ENCODE peak calls at places on chromosomes 1 and 21, in eight cellular contexts. One of them, this sample, is unnamed.
A peak's percentile ranks its signal among the peaks of the same experiment; 100 is the strongest.

GRCh38 chr1:35220976-35221375 is 28.0 kb upstream of the SFPQ start:
- DNase-seq in lower leg skin: no peak
- DNase-seq in HCT116: peak; percentile 48
- DNase-seq in T follicular helper cell: no peak
- DNase-seq in NCI-H1417: peak; percentile 4
- DNase-seq in neural crest cell: peak; percentile 14
- DNase-seq in GM13977: peak; percentile 58
- DNase-seq in cardiac fibroblast: peak; percentile 27
- DNase-seq in this sample: no peak

GRCh38 chr21:42681296-42682206 is 28.1 kb downstream of the PDE9A start:
- DNase-seq in lower leg skin: no peak
- DNase-seq in cardiac fibroblast: no peak
- DNase-seq in NCI-H1417: peak; percentile 15
- DNase-seq in T follicular helper cell: no peak
- DNase-seq in HCT116: no peak
- DNase-seq in GM13977: no peak
- DNase-seq in neural crest cell: no peak
- DNase-seq in this sample: no peak

GRCh38 chr1:160834945-160835565 is 27.6 kb downstream of the CD244 start:
- DNase-seq in lower leg skin: no peak
- DNase-seq in cardiac fibroblast: peak; percentile 54
- DNase-seq in GM13977: peak; percentile 25
- DNase-seq in NCI-H1417: peak; percentile 36
- DNase-seq in T follicular helper cell: peak; percentile 30
- DNase-seq in HCT116: peak; percentile 22
- DNase-seq in neural crest cell: peak; percentile 42
- DNase-seq in this sample: peak; percentile 48

GRCh38 chr1:81590171-81590570 is 210.6 kb upstream of the ADGRL2 start:
- DNase-seq in lower leg skin: no peak
- DNase-seq in neural crest cell: no peak
- DNase-seq in T follicular helper cell: no peak
- DNase-seq in cardiac fibroblast: peak; percentile 18
- DNase-seq in NCI-H1417: no peak
- DNase-seq in HCT116: no peak
- DNase-seq in GM13977: no peak
- DNase-seq in this sample: no peak

GRCh38 chr21:16514316-16514715 is 784.5 kb downstream of the USP25 start:
- DNase-seq in lower leg skin: no peak
- DNase-seq in GM13977: no peak
- DNase-seq in HCT116: no peak
- DNase-seq in NCI-H1417: no peak
- DNase-seq in neural crest cell: no peak
- DNase-seq in cardiac fibroblast: no peak
- DNase-seq in T follicular helper cell: no peak
- DNase-seq in this sample: no peak

GRCh38 chr1:7808253-7808844 is 24.3 kb downstream of the PER3 start:
- DNase-seq in cardiac fibroblast: peak; percentile 76
- DNase-seq in GM13977: peak; percentile 40
- DNase-seq in NCI-H1417: peak; percentile 19
- DNase-seq in HCT116: peak; percentile 37
- DNase-seq in lower leg skin: no peak
- DNase-seq in T follicular helper cell: no peak
- DNase-seq in neural crest cell: no peak
- DNase-seq in this sample: peak; percentile 9

GRCh38 chr21:42737969-42738590 is 84.7 kb downstream of the PDE9A start:
- DNase-seq in lower leg skin: no peak
- DNase-seq in HCT116: no peak
- DNase-seq in cardiac fibroblast: peak; percentile 39
- DNase-seq in neural crest cell: no peak
- DNase-seq in NCI-H1417: no peak
- DNase-seq in T follicular helper cell: no peak
- DNase-seq in GM13977: no peak
- DNase-seq in this sample: no peak

GRCh38 chr1:155006601-155007101 is 4.0 kb downstream of the ZBTB7B start:
- DNase-seq in T follicular helper cell: no peak
- DNase-seq in NCI-H1417: peak; percentile 26
- DNase-seq in cardiac fibroblast: peak; percentile 51
- DNase-seq in lower leg skin: peak; percentile 85
- DNase-seq in neural crest cell: no peak
- DNase-seq in GM13977: no peak
- DNase-seq in HCT116: no peak
- DNase-seq in this sample: no peak

GRCh38 chr21:15966216-15966615 is 236.4 kb downstream of the USP25 start:
- DNase-seq in neural crest cell: no peak
- DNase-seq in lower leg skin: no peak
- DNase-seq in GM13977: no peak
- DNase-seq in T follicular helper cell: no peak
- DNase-seq in NCI-H1417: no peak
- DNase-seq in HCT116: no peak
- DNase-seq in cardiac fibroblast: no peak
- DNase-seq in this sample: no peak

GRCh38 chr1:107804134-107804533 is 160.8 kb downstream of the VAV3 start:
- DNase-seq in cardiac fibroblast: no peak
- DNase-seq in GM13977: no peak
- DNase-seq in NCI-H1417: no peak
- DNase-seq in T follicular helper cell: no peak
- DNase-seq in neural crest cell: no peak
- DNase-seq in HCT116: no peak
- DNase-seq in lower leg skin: no peak
- DNase-seq in this sample: no peak

GRCh38 chr1:50968884-50969610 is 998 bp upstream of the CDKN2C start:
- DNase-seq in T follicular helper cell: no peak
- DNase-seq in HCT116: no peak
- DNase-seq in neural crest cell: peak; percentile 33
- DNase-seq in cardiac fibroblast: peak; percentile 34
- DNase-seq in NCI-H1417: no peak
- DNase-seq in lower leg skin: peak; percentile 90
- DNase-seq in GM13977: peak; percentile 67
- DNase-seq in this sample: no peak

GRCh38 chr1:156898151-156898550 is 4.6 kb downstream of the PEAR1 start:
- DNase-seq in HCT116: no peak
- DNase-seq in GM13977: no peak
- DNase-seq in cardiac fibroblast: peak; percentile 88
- DNase-seq in NCI-H1417: no peak
- DNase-seq in neural crest cell: no peak
- DNase-seq in T follicular helper cell: no peak
- DNase-seq in lower leg skin: no peak
- DNase-seq in this sample: no peak

GRCh38 chr1:2989185-2989584 is 32.1 kb upstream of the ACTRT2 start:
- DNase-seq in NCI-H1417: no peak
- DNase-seq in T follicular helper cell: no peak
- DNase-seq in HCT116: no peak
- DNase-seq in GM13977: no peak
- DNase-seq in neural crest cell: no peak
- DNase-seq in cardiac fibroblast: no peak
- DNase-seq in lower leg skin: peak; percentile 17
- DNase-seq in this sample: no peak

GRCh38 chr1:31064685-31065309 is 720 bp downstream of the PUM1 start:
- DNase-seq in NCI-H1417: peak; percentile 84
- DNase-seq in neural crest cell: peak; percentile 36
- DNase-seq in lower leg skin: no peak
- DNase-seq in cardiac fibroblast: peak; percentile 29
- DNase-seq in HCT116: no peak
- DNase-seq in T follicular helper cell: peak; percentile 2
- DNase-seq in GM13977: peak; percentile 38
- DNase-seq in this sample: no peak

GRCh38 chr21:37804001-37804400 is 112.3 kb downstream of the KCNJ6 start:
- DNase-seq in neural crest cell: no peak
- DNase-seq in NCI-H1417: no peak
- DNase-seq in GM13977: no peak
- DNase-seq in lower leg skin: no peak
- DNase-seq in T follicular helper cell: no peak
- DNase-seq in HCT116: no peak
- DNase-seq in cardiac fibroblast: no peak
- DNase-seq in this sample: no peak

GRCh38 chr21:37219766-37220432 is 47.2 kb downstream of the VPS26C start:
- DNase-seq in HCT116: no peak
- DNase-seq in T follicular helper cell: peak; percentile 3
- DNase-seq in lower leg skin: peak; percentile 49
- DNase-seq in cardiac fibroblast: no peak
- DNase-seq in neural crest cell: no peak
- DNase-seq in NCI-H1417: peak; percentile 88
- DNase-seq in GM13977: no peak
- DNase-seq in this sample: no peak

GRCh38 chr1:225428066-225428878 is 434 bp upstream of the LBR start:
- DNase-seq in NCI-H1417: peak; percentile 97
- DNase-seq in cardiac fibroblast: peak; percentile 92
- DNase-seq in GM13977: peak; percentile 97
- DNase-seq in HCT116: peak; percentile 66
- DNase-seq in lower leg skin: peak; percentile 98
- DNase-seq in T follicular helper cell: peak; percentile 86
- DNase-seq in neural crest cell: peak; percentile 85
- DNase-seq in this sample: peak; percentile 95

GRCh38 chr1:222817529-222817928 is 2.7 kb downstream of the DISP1 start:
- DNase-seq in neural crest cell: no peak
- DNase-seq in T follicular helper cell: no peak
- DNase-seq in lower leg skin: no peak
- DNase-seq in NCI-H1417: peak; percentile 8
- DNase-seq in GM13977: peak; percentile 42
- DNase-seq in HCT116: peak; percentile 88
- DNase-seq in cardiac fibroblast: peak; percentile 71
- DNase-seq in this sample: peak; percentile 52

GRCh38 chr1:28111157-28111556 is 22.7 kb upstream of the EYA3 start:
- DNase-seq in NCI-H1417: no peak
- DNase-seq in GM13977: peak; percentile 18
- DNase-seq in HCT116: no peak
- DNase-seq in lower leg skin: no peak
- DNase-seq in neural crest cell: no peak
- DNase-seq in T follicular helper cell: no peak
- DNase-seq in cardiac fibroblast: no peak
- DNase-seq in this sample: no peak

GRCh38 chr1:19465123-19465522 is 20.2 kb downstream of the CAPZB start:
- DNase-seq in GM13977: no peak
- DNase-seq in HCT116: no peak
- DNase-seq in lower leg skin: no peak
- DNase-seq in T follicular helper cell: no peak
- DNase-seq in neural crest cell: no peak
- DNase-seq in NCI-H1417: no peak
- DNase-seq in cardiac fibroblast: peak; percentile 76
- DNase-seq in this sample: no peak

GRCh38 chr1:193703655-193704054 is 517.2 kb upstream of the B3GALT2 start:
- DNase-seq in T follicular helper cell: no peak
- DNase-seq in NCI-H1417: no peak
- DNase-seq in neural crest cell: no peak
- DNase-seq in lower leg skin: no peak
- DNase-seq in HCT116: no peak
- DNase-seq in cardiac fibroblast: peak; percentile 68
- DNase-seq in GM13977: no peak
- DNase-seq in this sample: no peak

GRCh38 chr1:60130703-60131102 is 57.1 kb upstream of the C1orf87 start:
- DNase-seq in HCT116: no peak
- DNase-seq in T follicular helper cell: no peak
- DNase-seq in NCI-H1417: no peak
- DNase-seq in lower leg skin: no peak
- DNase-seq in GM13977: no peak
- DNase-seq in neural crest cell: no peak
- DNase-seq in cardiac fibroblast: peak; percentile 7
- DNase-seq in this sample: no peak

GRCh38 chr1:161934278-161934608 is 89.4 kb downstream of the OLFML2B start:
- DNase-seq in NCI-H1417: no peak
- DNase-seq in T follicular helper cell: no peak
- DNase-seq in GM13977: no peak
- DNase-seq in lower leg skin: no peak
- DNase-seq in cardiac fibroblast: peak; percentile 11
- DNase-seq in neural crest cell: no peak
- DNase-seq in HCT116: no peak
- DNase-seq in this sample: no peak

GRCh38 chr1:13812456-13813397 is 112.7 kb downstream of the PRDM2 start:
- DNase-seq in HCT116: peak; percentile 13
- DNase-seq in NCI-H1417: no peak
- DNase-seq in cardiac fibroblast: no peak
- DNase-seq in lower leg skin: no peak
- DNase-seq in T follicular helper cell: no peak
- DNase-seq in GM13977: no peak
- DNase-seq in neural crest cell: no peak
- DNase-seq in this sample: no peak

GRCh38 chr21:44959376-44960091 is 19.7 kb downstream of the SLX9 start:
- DNase-seq in NCI-H1417: no peak
- DNase-seq in T follicular helper cell: no peak
- DNase-seq in HCT116: no peak
- DNase-seq in GM13977: no peak
- DNase-seq in cardiac fibroblast: no peak
- DNase-seq in neural crest cell: no peak
- DNase-seq in lower leg skin: no peak
- DNase-seq in this sample: no peak

GRCh38 chr1:91830242-91831131 is 55.5 kb downstream of the TGFBR3 start:
- DNase-seq in cardiac fibroblast: peak; percentile 94
- DNase-seq in lower leg skin: no peak
- DNase-seq in T follicular helper cell: no peak
- DNase-seq in NCI-H1417: peak; percentile 67
- DNase-seq in neural crest cell: no peak
- DNase-seq in HCT116: no peak
- DNase-seq in GM13977: no peak
- DNase-seq in this sample: peak; percentile 11

GRCh38 chr1:156641761-156642264 is at the start of gene BCAN:
- DNase-seq in cardiac fibroblast: peak; percentile 27
- DNase-seq in lower leg skin: no peak
- DNase-seq in NCI-H1417: peak; percentile 18
- DNase-seq in neural crest cell: peak; percentile 60
- DNase-seq in T follicular helper cell: no peak
- DNase-seq in HCT116: no peak
- DNase-seq in GM13977: peak; percentile 74
- DNase-seq in this sample: no peak

GRCh38 chr1:209370616-209371015 is 212.9 kb upstream of the CAMK1G start:
- DNase-seq in cardiac fibroblast: no peak
- DNase-seq in neural crest cell: no peak
- DNase-seq in lower leg skin: no peak
- DNase-seq in HCT116: no peak
- DNase-seq in NCI-H1417: no peak
- DNase-seq in T follicular helper cell: no peak
- DNase-seq in GM13977: no peak
- DNase-seq in this sample: no peak

GRCh38 chr1:106678661-106679060 is 377.8 kb upstream of the PRMT6 start:
- DNase-seq in neural crest cell: no peak
- DNase-seq in HCT116: no peak
- DNase-seq in GM13977: no peak
- DNase-seq in cardiac fibroblast: no peak
- DNase-seq in T follicular helper cell: no peak
- DNase-seq in NCI-H1417: no peak
- DNase-seq in lower leg skin: no peak
- DNase-seq in this sample: no peak

GRCh38 chr1:200905411-200906052 is 10.8 kb downstream of the INAVA start:
- DNase-seq in cardiac fibroblast: no peak
- DNase-seq in GM13977: peak; percentile 63
- DNase-seq in HCT116: no peak
- DNase-seq in neural crest cell: no peak
- DNase-seq in lower leg skin: no peak
- DNase-seq in T follicular helper cell: no peak
- DNase-seq in NCI-H1417: no peak
- DNase-seq in this sample: no peak

GRCh38 chr21:26814374-26814773 is 30.8 kb downstream of the ADAMTS1 start:
- DNase-seq in NCI-H1417: no peak
- DNase-seq in lower leg skin: no peak
- DNase-seq in HCT116: no peak
- DNase-seq in GM13977: no peak
- DNase-seq in cardiac fibroblast: peak; percentile 76
- DNase-seq in neural crest cell: no peak
- DNase-seq in T follicular helper cell: no peak
- DNase-seq in this sample: no peak

GRCh38 chr1:8154621-8155052 is 128.5 kb upstream of the ERRFI1 start:
- DNase-seq in NCI-H1417: peak; percentile 87
- DNase-seq in T follicular helper cell: no peak
- DNase-seq in cardiac fibroblast: no peak
- DNase-seq in HCT116: peak; percentile 85
- DNase-seq in GM13977: no peak
- DNase-seq in neural crest cell: peak; percentile 26
- DNase-seq in lower leg skin: no peak
- DNase-seq in this sample: peak; percentile 32

GRCh38 chr1:198220428-198220827 is 63.6 kb downstream of the NEK7 start:
- DNase-seq in GM13977: no peak
- DNase-seq in neural crest cell: no peak
- DNase-seq in lower leg skin: no peak
- DNase-seq in HCT116: peak; percentile 82
- DNase-seq in T follicular helper cell: no peak
- DNase-seq in NCI-H1417: no peak
- DNase-seq in cardiac fibroblast: peak; percentile 92
- DNase-seq in this sample: peak; percentile 77

GRCh38 chr1:96596226-96596625 is 125.4 kb upstream of the PTBP2 start:
- DNase-seq in NCI-H1417: no peak
- DNase-seq in lower leg skin: no peak
- DNase-seq in cardiac fibroblast: peak; percentile 31
- DNase-seq in HCT116: peak; percentile 55
- DNase-seq in neural crest cell: peak; percentile 41
- DNase-seq in T follicular helper cell: no peak
- DNase-seq in GM13977: peak; percentile 28
- DNase-seq in this sample: peak; percentile 11